ENCODE peak calls at places on chromosomes 1 and 21, in nine cellular contexts. F, W, I, O, R, E, T, P and Q are unnamed samples.

GRCh38 chr1:30286984-30287839 is 436.2 kb downstream of the MATN1 start:
- DNase-seq in F (no peak), W (no peak), I (no peak), O (no peak), R (no peak), E (no peak), T (no peak), P (no peak), Q (peak; percentile 34)

GRCh38 chr1:77975907-77976306 is 3.0 kb downstream of the FUBP1 start:
- DNase-seq in F (no peak), W (no peak), I (no peak), O (no peak), R (no peak), E (no peak), T (no peak), P (peak; percentile 48), Q (no peak)

GRCh38 chr1:33429846-33430750 is 797 bp downstream of the PHC2 start:
- DNase-seq in F (no peak), W (peak; percentile 53), I (peak; percentile 70), O (no peak), R (no peak), E (peak; percentile 33), T (peak; percentile 65), P (no peak), Q (no peak)

GRCh38 chr1:231240531-231240882 is 505 bp upstream of the GNPAT start:
- DNase-seq in F (no peak), W (no peak), I (no peak), O (no peak), R (no peak), E (no peak), T (no peak), P (no peak), Q (no peak)

GRCh38 chr1:143665606-143666005 is 306.2 kb downstream of the FAM72C start:
- DNase-seq in F (no peak), W (no peak), I (no peak), O (no peak), R (no peak), E (no peak), T (no peak), P (no peak), Q (no peak)

GRCh38 chr1:3072178-3072947 is 3.4 kb downstream of the PRDM16 start:
- DNase-seq in F (no peak), W (peak; percentile 71), I (no peak), O (no peak), R (no peak), E (peak; percentile 18), T (no peak), P (peak; percentile 22), Q (no peak)

GRCh38 chr1:54001620-54002019 is 16.4 kb downstream of the LDLRAD1 start:
- DNase-seq in F (no peak), W (no peak), I (no peak), O (no peak), R (no peak), E (no peak), T (no peak), P (no peak), Q (no peak)

GRCh38 chr1:167926486-167926997 is 9.9 kb upstream of the DCAF6 start:
- DNase-seq in F (no peak), W (no peak), I (no peak), O (no peak), R (no peak), E (no peak), T (no peak), P (no peak), Q (no peak)

GRCh38 chr1:223556414-223557124 is 108.9 kb downstream of the CAPN8 start:
- DNase-seq in F (peak; percentile 29), W (no peak), I (no peak), O (no peak), R (no peak), E (no peak), T (no peak), P (peak; percentile 5), Q (no peak)

GRCh38 chr21:16789636-16790035 is 723.2 kb upstream of the CXADR start:
- DNase-seq in F (no peak), W (no peak), I (no peak), O (no peak), R (no peak), E (no peak), T (no peak), P (no peak), Q (no peak)
- TF ChIP-seq CTCF in F (no peak), W (no peak), I (no peak), O (no peak), R (no peak), E (no peak), T (no peak), P (no peak), Q (no peak)

DNA sequence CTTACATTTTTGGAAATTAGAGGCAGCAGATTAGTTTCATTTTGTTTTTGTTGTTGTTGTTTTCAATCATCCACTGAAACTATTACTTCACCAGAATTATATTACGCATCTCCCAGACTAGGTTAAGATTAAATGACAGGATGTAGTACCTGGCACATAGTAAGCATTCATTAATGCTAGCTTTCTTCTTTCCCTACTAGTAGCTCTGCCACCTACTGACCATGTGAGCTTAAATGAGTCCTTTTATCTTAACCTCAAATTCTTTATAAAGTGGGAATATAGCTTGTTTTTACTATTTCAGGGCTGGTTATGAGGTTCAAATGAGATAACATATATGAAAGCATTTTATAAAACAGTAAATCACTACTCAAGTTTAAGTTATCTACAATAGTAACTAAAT is 10.2 kb upstream of the ASPM start:
- DNase-seq in F (no peak), W (no peak), I (no peak), O (no peak), R (no peak), E (no peak), T (no peak), P (no peak), Q (no peak)
- TF ChIP-seq CTCF in F (no peak), W (no peak), I (no peak), O (no peak), R (no peak), E (no peak), T (no peak), P (peak; percentile 24), Q (no peak)

GRCh38 chr1:205321109-205321958 is at the start of gene NUAK2:
- DNase-seq in F (peak; percentile 91), W (peak; percentile 93), I (peak; percentile 97), O (peak; percentile 61), R (peak; percentile 79), E (peak; percentile 93), T (peak; percentile 90), P (peak; percentile 92), Q (peak; percentile 87)

GRCh38 chr1:205318231-205318991 is 3.1 kb downstream of the NUAK2 start:
- DNase-seq in F (no peak), W (peak; percentile 55), I (no peak), O (no peak), R (no peak), E (no peak), T (no peak), P (no peak), Q (no peak)

GRCh38 chr1:205321959-205322283 is 376 bp upstream of the NUAK2 start:
- DNase-seq in F (no peak), W (no peak), I (no peak), O (no peak), R (no peak), E (no peak), T (no peak), P (no peak), Q (no peak)

GRCh38 chr1:205317311-205317917 is 4.1 kb downstream of the NUAK2 start:
- DNase-seq in F (no peak), W (peak; percentile 95), I (peak; percentile 67), O (no peak), R (no peak), E (peak; percentile 81), T (peak; percentile 71), P (peak; percentile 71), Q (no peak)

DNA sequence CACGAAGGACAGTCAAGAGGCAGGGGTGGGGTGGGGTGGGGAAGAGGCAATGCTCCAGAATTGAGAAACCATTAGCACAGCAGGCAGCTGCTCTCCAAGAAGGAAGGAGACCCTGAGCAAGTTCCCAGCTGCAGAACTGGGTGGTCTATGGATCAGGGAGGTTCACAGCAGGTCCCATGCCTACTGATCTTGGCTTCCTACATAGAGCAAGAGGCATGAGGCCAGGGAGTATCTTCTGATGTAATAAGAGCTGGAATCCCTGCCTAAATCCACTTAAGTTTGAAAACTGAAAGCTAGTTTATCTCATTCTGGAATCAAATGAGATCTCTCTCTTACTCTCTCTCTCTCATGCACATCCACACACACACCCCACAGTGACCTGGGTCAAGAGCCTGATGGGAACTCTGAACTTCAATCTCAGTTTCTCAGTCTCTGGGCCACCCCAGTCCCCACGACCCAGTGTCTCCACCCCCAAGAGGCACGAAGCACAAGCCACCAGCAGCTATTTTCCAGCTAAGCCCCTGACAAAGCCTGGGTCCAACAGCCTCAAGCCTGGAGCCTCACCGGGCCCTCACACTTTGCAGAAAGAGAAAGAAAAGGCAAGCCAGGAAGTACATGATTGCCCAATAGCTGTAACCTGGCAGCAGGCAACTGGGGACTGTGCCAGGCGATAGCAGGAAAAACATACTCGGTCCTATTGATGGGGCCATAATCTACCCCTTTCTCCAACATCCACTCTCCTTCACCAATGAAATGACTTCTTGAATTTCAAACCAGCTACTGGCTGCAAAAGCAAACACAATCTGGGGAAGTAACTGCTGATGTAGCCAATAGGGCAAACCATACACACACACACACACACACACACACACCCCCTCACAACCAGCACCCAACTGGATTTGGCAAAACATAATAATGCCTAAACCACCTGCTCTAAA is 2.2 kb downstream of the NUAK2 start:
- DNase-seq in F (peak; percentile 69), W (peak; percentile 84), I (no peak), O (no peak), R (peak; percentile 18), E (peak; percentile 71), T (peak; percentile 38), P (peak; percentile 79), Q (peak; percentile 45)
- TF ChIP-seq CTCF in F (no peak), W (no peak), I (no peak), O (no peak), R (no peak), E (no peak), T (no peak), P (no peak), Q (no peak)

GRCh38 chr1:150981177-150981804 is 801 bp upstream of the ANXA9 start:
- DNase-seq in F (no peak), W (peak; percentile 48), I (no peak), O (no peak), R (no peak), E (no peak), T (no peak), P (no peak), Q (no peak)

GRCh38 chr1:150976879-150977694 is 2.5 kb upstream of the CERS2 start:
- DNase-seq in F (peak; percentile 91), W (peak; percentile 80), I (peak; percentile 85), O (no peak), R (peak; percentile 66), E (peak; percentile 82), T (peak; percentile 83), P (no peak), Q (peak; percentile 74)

GRCh38 chr1:150981805-150982712 is at the start of gene ANXA9:
- DNase-seq in F (no peak), W (peak; percentile 60), I (no peak), O (no peak), R (no peak), E (no peak), T (no peak), P (no peak), Q (no peak)

GRCh38 chr1:150979007-150979722 is 2.9 kb upstream of the ANXA9 start:
- DNase-seq in F (peak; percentile 94), W (peak; percentile 84), I (peak; percentile 77), O (peak; percentile 75), R (peak; percentile 86), E (peak; percentile 82), T (peak; percentile 84), P (peak; percentile 92), Q (peak; percentile 88)

DNA sequence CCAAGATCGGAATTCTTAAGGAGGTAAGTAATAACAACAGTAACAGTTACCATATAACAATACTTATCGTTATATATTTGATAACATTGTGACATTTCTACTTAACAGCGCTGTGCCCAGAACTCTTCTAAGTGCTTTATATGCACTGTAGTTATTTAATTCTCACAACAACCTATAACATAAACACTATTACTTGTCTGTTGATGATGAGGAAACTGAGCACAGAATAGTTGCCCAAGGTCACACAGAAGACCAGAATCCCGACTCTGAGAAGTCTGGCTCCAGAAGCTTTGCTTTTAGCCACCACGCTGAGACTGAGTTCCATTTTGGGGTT is 2.4 kb upstream of the ANXA9 start:
- DNase-seq in F (no peak), W (no peak), I (no peak), O (no peak), R (no peak), E (no peak), T (no peak), P (no peak), Q (no peak)
- TF ChIP-seq CTCF in F (no peak), W (no peak), I (no peak), O (no peak), R (peak; percentile 57), E (no peak), T (no peak), P (no peak), Q (peak; percentile 65)